ENCODE peak calls at places on chromosomes 11 and 22, in nine cellular contexts. L is endothelial cell, A is AG10803, O is WERI-Rb-1, V is A549, Z is IMR-90, W is heart left ventricle, M is transverse colon, T is PC-9. N is an unnamed sample.

GRCh38 chr22:50622723-50623327 is 5.1 kb downstream of the ARSA start:
- DNase-seq in L (no peak), A (no peak), O (no peak), V (no peak), Z (no peak), W (no peak), M (peak; percentile 93), T (no peak), N (no peak)

GRCh38 chr11:133228406-133229330 is 303.6 kb downstream of the OPCML start:
- DNase-seq in L (peak; percentile 17), A (no peak), O (no peak), V (no peak), Z (no peak), W (no peak), M (peak; percentile 20), T (no peak), N (peak; percentile 67)

GRCh38 chr22:42509548-42509947 is 10.0 kb downstream of the RRP7A start:
- DNase-seq in L (no peak), A (no peak), O (no peak), V (no peak), Z (no peak), W (no peak), M (no peak), T (no peak), N (no peak)

GRCh38 chr11:12179521-12179920 is 69.1 kb downstream of the MICAL2 start:
- DNase-seq in L (no peak), A (peak; percentile 37), O (no peak), V (no peak), Z (no peak), W (no peak), M (no peak), T (no peak), N (no peak)

GRCh38 chr11:94473177-94473799 is 20.4 kb downstream of the MRE11 start:
- DNase-seq in L (no peak), A (peak; percentile 70), O (no peak), V (no peak), Z (peak; percentile 10), W (no peak), M (no peak), T (no peak), N (no peak)

GRCh38 chr11:36109850-36110606 is 166.2 kb downstream of the LDLRAD3 start:
- DNase-seq in L (no peak), A (no peak), O (no peak), V (no peak), Z (no peak), W (no peak), M (no peak), T (no peak), N (no peak)

GRCh38 chr11:113664981-113665710 is 41.0 kb downstream of the TMPRSS5 start:
- DNase-seq in L (no peak), A (no peak), O (no peak), V (no peak), Z (no peak), W (no peak), M (no peak), T (no peak), N (no peak)

GRCh38 chr11:113470233-113470632 is 5.0 kb downstream of the DRD2 start:
- DNase-seq in L (no peak), A (no peak), O (peak; percentile 66), V (no peak), Z (no peak), W (no peak), M (no peak), T (no peak), N (no peak)

GRCh38 chr11:18312663-18313420 is 9.1 kb downstream of the HPS5 start:
- DNase-seq in L (no peak), A (peak; percentile 86), O (no peak), V (no peak), Z (peak; percentile 44), W (no peak), M (no peak), T (peak; percentile 85), N (no peak)

GRCh38 chr11:134949121-134949591 is 537.1 kb upstream of the B3GAT1 start:
- DNase-seq in L (no peak), A (peak; percentile 91), O (no peak), V (no peak), Z (peak; percentile 77), W (no peak), M (no peak), T (peak; percentile 4), N (no peak)

GRCh38 chr11:11430431-11430830 is 77.4 kb upstream of the CSNK2A3 start:
- DNase-seq in L (no peak), A (no peak), O (no peak), V (no peak), Z (no peak), W (no peak), M (no peak), T (no peak), N (no peak)

GRCh38 chr11:77473001-77473800 is 693 bp downstream of the PAK1 start:
- DNase-seq in L (peak; percentile 62), A (no peak), O (peak; percentile 55), V (peak; percentile 31), Z (no peak), W (peak; percentile 79), M (peak; percentile 65), T (peak; percentile 58), N (peak; percentile 69)

GRCh38 chr11:9754041-9754471 is 90.2 kb downstream of the SWAP70 start:
- DNase-seq in L (no peak), A (peak; percentile 46), O (no peak), V (no peak), Z (no peak), W (no peak), M (no peak), T (no peak), N (no peak)

GRCh38 chr11:17720796-17721171 is 1.4 kb downstream of the MYOD1 start:
- DNase-seq in L (no peak), A (no peak), O (peak; percentile 85), V (no peak), Z (no peak), W (no peak), M (no peak), T (no peak), N (no peak)

GRCh38 chr22:48717076-48717810 is 1110.4 kb downstream of the BRD1 start:
- DNase-seq in L (no peak), A (no peak), O (no peak), V (no peak), Z (no peak), W (peak; percentile 16), M (no peak), T (no peak), N (no peak)

GRCh38 chr11:116832350-116833290 is 2.9 kb downstream of the APOC3 start:
- DNase-seq in L (no peak), A (no peak), O (no peak), V (no peak), Z (no peak), W (no peak), M (no peak), T (no peak), N (no peak)
- TF ChIP-seq CTCF in L (no peak), A (no peak), O (peak; percentile 6), V (no peak), Z (no peak), W (no peak), M (no peak), T (no peak), N (no peak)

GRCh38 chr11:19769820-19770219 is 57.2 kb downstream of the NAV2 start:
- DNase-seq in L (no peak), A (peak; percentile 81), O (no peak), V (no peak), Z (peak; percentile 66), W (no peak), M (no peak), T (peak; percentile 11), N (no peak)

GRCh38 chr11:19770277-19770676 is 57.6 kb downstream of the NAV2 start:
- DNase-seq in L (no peak), A (no peak), O (no peak), V (no peak), Z (no peak), W (no peak), M (no peak), T (no peak), N (no peak)

GRCh38 chr11:19774817-19775600 is 62.4 kb downstream of the NAV2 start:
- DNase-seq in L (no peak), A (no peak), O (no peak), V (no peak), Z (peak; percentile 7), W (no peak), M (no peak), T (no peak), N (no peak)

GRCh38 chr11:19774329-19774728 is 61.7 kb downstream of the NAV2 start:
- DNase-seq in L (no peak), A (no peak), O (no peak), V (no peak), Z (no peak), W (no peak), M (no peak), T (no peak), N (no peak)

GRCh38 chr11:19772480-19772879 is 59.8 kb downstream of the NAV2 start:
- DNase-seq in L (no peak), A (no peak), O (no peak), V (no peak), Z (no peak), W (no peak), M (no peak), T (no peak), N (no peak)
- TF ChIP-seq CTCF in L (no peak), A (no peak), O (no peak), V (no peak), Z (no peak), W (no peak), M (no peak), T (no peak), N (no peak)

GRCh38 chr11:70517996-70518907 is 119.9 kb downstream of the CTTN start:
- DNase-seq in L (no peak), A (peak; percentile 85), O (peak; percentile 4), V (no peak), Z (peak; percentile 64), W (peak; percentile 33), M (no peak), T (peak; percentile 75), N (no peak)
- TF ChIP-seq CTCF in L (no peak), A (no peak), O (no peak), V (no peak), Z (no peak), W (no peak), M (no peak), T (no peak), N (no peak)

GRCh38 chr11:1694064-1694845 is 2.7 kb upstream of the KRTAP5-6 start:
- DNase-seq in L (peak; percentile 93), A (peak; percentile 65), O (peak; percentile 82), V (peak; percentile 88), Z (peak; percentile 61), W (peak; percentile 95), M (peak; percentile 91), T (peak; percentile 75), N (peak; percentile 90)
- TF ChIP-seq CTCF in L (peak; percentile 85), A (peak; percentile 72), O (peak; percentile 95), V (peak; percentile 88), Z (peak; percentile 94), W (peak; percentile 97), M (peak; percentile 96), T (peak; percentile 85), N (peak; percentile 89)

GRCh38 chr11:125164422-125165110 is at the start of gene PKNOX2:
- DNase-seq in L (peak; percentile 95), A (peak; percentile 43), O (peak; percentile 86), V (peak; percentile 47), Z (peak; percentile 67), W (peak; percentile 91), M (peak; percentile 50), T (peak; percentile 40), N (peak; percentile 92)
- TF ChIP-seq CTCF in L (peak; percentile 71), A (peak; percentile 50), O (peak; percentile 69), V (peak; percentile 43), Z (peak; percentile 66), W (peak; percentile 70), M (peak; percentile 67), T (peak; percentile 34), N (peak; percentile 63)